ENCODE peak calls at places on chromosomes 1 and 21, in eight cellular contexts. One of them, this sample, is unnamed.

GRCh38 chr1:49048188-49048587 is 271.5 kb upstream of the BEND5 start:
- DNase-seq in transverse colon: no peak
- DNase-seq in esophagus muscularis mucosa: no peak
- DNase-seq in upper lobe of left lung: no peak
- DNase-seq in K562: no peak
- DNase-seq in prostate gland: no peak
- DNase-seq in stomach: no peak
- DNase-seq in vagina: no peak
- DNase-seq in this sample: no peak

GRCh38 chr1:68173283-68174172 is 58.8 kb downstream of the WLS start:
- DNase-seq in prostate gland: no peak
- DNase-seq in upper lobe of left lung: no peak
- DNase-seq in transverse colon: no peak
- DNase-seq in vagina: no peak
- DNase-seq in stomach: no peak
- DNase-seq in K562: no peak
- DNase-seq in esophagus muscularis mucosa: no peak
- DNase-seq in this sample: no peak

GRCh38 chr1:223709598-223709997 is 2.7 kb upstream of the CAPN2 start:
- DNase-seq in upper lobe of left lung: no peak
- DNase-seq in stomach: no peak
- DNase-seq in K562: no peak
- DNase-seq in transverse colon: no peak
- DNase-seq in prostate gland: no peak
- DNase-seq in vagina: no peak
- DNase-seq in esophagus muscularis mucosa: no peak
- DNase-seq in this sample: no peak

GRCh38 chr1:55143686-55144085 is 71.5 kb downstream of the USP24 start:
- DNase-seq in transverse colon: no peak
- DNase-seq in upper lobe of left lung: no peak
- DNase-seq in K562: peak; percentile 33
- DNase-seq in vagina: no peak
- DNase-seq in esophagus muscularis mucosa: no peak
- DNase-seq in prostate gland: no peak
- DNase-seq in stomach: no peak
- DNase-seq in this sample: no peak

GRCh38 chr21:33541105-33541711 is 709 bp downstream of the GART start:
- DNase-seq in esophagus muscularis mucosa: no peak
- DNase-seq in vagina: no peak
- DNase-seq in K562: no peak
- DNase-seq in transverse colon: no peak
- DNase-seq in stomach: no peak
- DNase-seq in upper lobe of left lung: no peak
- DNase-seq in prostate gland: no peak
- DNase-seq in this sample: no peak

GRCh38 chr1:84698718-84699117 is 8.5 kb upstream of the SSX2IP start:
- DNase-seq in prostate gland: no peak
- DNase-seq in transverse colon: no peak
- DNase-seq in upper lobe of left lung: no peak
- DNase-seq in stomach: no peak
- DNase-seq in vagina: no peak
- DNase-seq in K562: peak; percentile 20
- DNase-seq in esophagus muscularis mucosa: no peak
- DNase-seq in this sample: no peak

GRCh38 chr21:44993321-44994015 is 53.6 kb downstream of the SLX9 start:
- DNase-seq in vagina: no peak
- DNase-seq in stomach: no peak
- DNase-seq in transverse colon: no peak
- DNase-seq in esophagus muscularis mucosa: no peak
- DNase-seq in prostate gland: no peak
- DNase-seq in upper lobe of left lung: no peak
- DNase-seq in K562: no peak
- DNase-seq in this sample: no peak

GRCh38 chr1:29550119-29550841 is 314.0 kb downstream of the PTPRU start:
- DNase-seq in vagina: no peak
- DNase-seq in stomach: peak; percentile 73
- DNase-seq in prostate gland: no peak
- DNase-seq in K562: no peak
- DNase-seq in upper lobe of left lung: peak; percentile 75
- DNase-seq in esophagus muscularis mucosa: no peak
- DNase-seq in transverse colon: no peak
- DNase-seq in this sample: no peak

GRCh38 chr1:179921981-179922380 is 32.6 kb upstream of the CEP350 start:
- DNase-seq in stomach: no peak
- DNase-seq in esophagus muscularis mucosa: no peak
- DNase-seq in vagina: no peak
- DNase-seq in upper lobe of left lung: no peak
- DNase-seq in K562: no peak
- DNase-seq in transverse colon: no peak
- DNase-seq in prostate gland: no peak
- DNase-seq in this sample: no peak

GRCh38 chr1:201771466-201771865 is 57.5 kb upstream of the IPO9 start:
- DNase-seq in stomach: no peak
- DNase-seq in transverse colon: no peak
- DNase-seq in K562: no peak
- DNase-seq in esophagus muscularis mucosa: no peak
- DNase-seq in prostate gland: no peak
- DNase-seq in upper lobe of left lung: no peak
- DNase-seq in vagina: no peak
- DNase-seq in this sample: no peak

GRCh38 chr1:1079408-1080121 is 5.5 kb upstream of the RNF223 start:
- DNase-seq in vagina: no peak
- DNase-seq in stomach: peak; percentile 77
- DNase-seq in transverse colon: peak; percentile 70
- DNase-seq in K562: peak; percentile 81
- DNase-seq in prostate gland: no peak
- DNase-seq in esophagus muscularis mucosa: no peak
- DNase-seq in upper lobe of left lung: peak; percentile 87
- DNase-seq in this sample: peak; percentile 68

GRCh38 chr1:94068096-94068830 is 52.7 kb downstream of the ABCA4 start:
- DNase-seq in upper lobe of left lung: no peak
- DNase-seq in transverse colon: no peak
- DNase-seq in stomach: no peak
- DNase-seq in esophagus muscularis mucosa: no peak
- DNase-seq in K562: no peak
- DNase-seq in vagina: no peak
- DNase-seq in prostate gland: no peak
- DNase-seq in this sample: no peak

GRCh38 chr1:209029737-209030136 is 553.8 kb upstream of the CAMK1G start:
- DNase-seq in upper lobe of left lung: no peak
- DNase-seq in stomach: no peak
- DNase-seq in transverse colon: no peak
- DNase-seq in prostate gland: no peak
- DNase-seq in K562: no peak
- DNase-seq in esophagus muscularis mucosa: no peak
- DNase-seq in vagina: no peak
- DNase-seq in this sample: no peak

GRCh38 chr1:177257596-177257995 is 86.8 kb downstream of the BRINP2 start:
- DNase-seq in transverse colon: no peak
- DNase-seq in vagina: no peak
- DNase-seq in stomach: no peak
- DNase-seq in esophagus muscularis mucosa: no peak
- DNase-seq in prostate gland: no peak
- DNase-seq in K562: no peak
- DNase-seq in upper lobe of left lung: no peak
- DNase-seq in this sample: no peak
- TF ChIP-seq POLR2A in transverse colon: no peak
- TF ChIP-seq POLR2A in vagina: no peak
- TF ChIP-seq POLR2A in stomach: no peak
- TF ChIP-seq POLR2A in esophagus muscularis mucosa: no peak
- TF ChIP-seq POLR2A in prostate gland: no peak
- TF ChIP-seq POLR2A in K562: no peak
- TF ChIP-seq POLR2A in upper lobe of left lung: no peak
- TF ChIP-seq POLR2A in this sample: no peak

GRCh38 chr1:51170342-51170741 is 65.7 kb upstream of the RNF11 start:
- DNase-seq in esophagus muscularis mucosa: no peak
- DNase-seq in stomach: no peak
- DNase-seq in upper lobe of left lung: no peak
- DNase-seq in transverse colon: no peak
- DNase-seq in vagina: no peak
- DNase-seq in prostate gland: no peak
- DNase-seq in K562: no peak
- DNase-seq in this sample: no peak
- TF ChIP-seq POLR2AphosphoS5 in esophagus muscularis mucosa: no peak
- TF ChIP-seq POLR2AphosphoS5 in stomach: no peak
- TF ChIP-seq POLR2AphosphoS5 in upper lobe of left lung: no peak
- TF ChIP-seq POLR2AphosphoS5 in transverse colon: no peak
- TF ChIP-seq POLR2AphosphoS5 in vagina: no peak
- TF ChIP-seq POLR2AphosphoS5 in prostate gland: no peak
- TF ChIP-seq POLR2AphosphoS5 in K562: no peak
- TF ChIP-seq POLR2AphosphoS5 in this sample: no peak

DNA sequence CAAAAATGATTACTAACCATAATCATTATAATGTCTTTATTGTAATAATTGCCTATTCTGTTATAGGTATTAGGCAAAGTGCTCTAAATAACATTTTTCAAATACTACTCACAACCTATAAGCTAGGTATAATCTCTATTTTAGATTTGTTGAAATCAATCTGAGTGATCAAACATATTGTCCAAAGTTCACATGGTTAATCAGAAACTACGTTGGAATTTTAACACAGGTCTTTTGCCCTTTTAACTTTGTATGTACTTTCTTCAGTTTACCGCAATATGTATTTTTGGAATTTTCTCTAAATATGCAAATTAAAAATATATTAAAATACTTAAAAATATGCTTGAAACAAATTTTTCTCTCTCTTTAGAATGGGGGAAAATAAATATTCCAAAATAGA is 1563.2 kb downstream of the KCNT2 start:
- DNase-seq in stomach: no peak
- DNase-seq in prostate gland: no peak
- DNase-seq in K562: no peak
- DNase-seq in upper lobe of left lung: no peak
- DNase-seq in vagina: no peak
- DNase-seq in transverse colon: no peak
- DNase-seq in esophagus muscularis mucosa: no peak
- DNase-seq in this sample: no peak
- TF ChIP-seq POLR2A in stomach: no peak
- TF ChIP-seq POLR2A in prostate gland: no peak
- TF ChIP-seq POLR2A in K562: no peak
- TF ChIP-seq POLR2A in upper lobe of left lung: no peak
- TF ChIP-seq POLR2A in vagina: no peak
- TF ChIP-seq POLR2A in transverse colon: no peak
- TF ChIP-seq POLR2A in esophagus muscularis mucosa: no peak
- TF ChIP-seq POLR2A in this sample: no peak

GRCh38 chr1:26783646-26784022 is 4.1 kb upstream of the PIGV start:
- DNase-seq in stomach: no peak
- DNase-seq in prostate gland: no peak
- DNase-seq in upper lobe of left lung: no peak
- DNase-seq in esophagus muscularis mucosa: no peak
- DNase-seq in K562: no peak
- DNase-seq in transverse colon: no peak
- DNase-seq in vagina: no peak
- DNase-seq in this sample: no peak
- TF ChIP-seq POLR2AphosphoS5 in stomach: no peak
- TF ChIP-seq POLR2AphosphoS5 in prostate gland: no peak
- TF ChIP-seq POLR2AphosphoS5 in upper lobe of left lung: no peak
- TF ChIP-seq POLR2AphosphoS5 in esophagus muscularis mucosa: no peak
- TF ChIP-seq POLR2AphosphoS5 in K562: no peak
- TF ChIP-seq POLR2AphosphoS5 in transverse colon: no peak
- TF ChIP-seq POLR2AphosphoS5 in vagina: no peak
- TF ChIP-seq POLR2AphosphoS5 in this sample: no peak

DNA sequence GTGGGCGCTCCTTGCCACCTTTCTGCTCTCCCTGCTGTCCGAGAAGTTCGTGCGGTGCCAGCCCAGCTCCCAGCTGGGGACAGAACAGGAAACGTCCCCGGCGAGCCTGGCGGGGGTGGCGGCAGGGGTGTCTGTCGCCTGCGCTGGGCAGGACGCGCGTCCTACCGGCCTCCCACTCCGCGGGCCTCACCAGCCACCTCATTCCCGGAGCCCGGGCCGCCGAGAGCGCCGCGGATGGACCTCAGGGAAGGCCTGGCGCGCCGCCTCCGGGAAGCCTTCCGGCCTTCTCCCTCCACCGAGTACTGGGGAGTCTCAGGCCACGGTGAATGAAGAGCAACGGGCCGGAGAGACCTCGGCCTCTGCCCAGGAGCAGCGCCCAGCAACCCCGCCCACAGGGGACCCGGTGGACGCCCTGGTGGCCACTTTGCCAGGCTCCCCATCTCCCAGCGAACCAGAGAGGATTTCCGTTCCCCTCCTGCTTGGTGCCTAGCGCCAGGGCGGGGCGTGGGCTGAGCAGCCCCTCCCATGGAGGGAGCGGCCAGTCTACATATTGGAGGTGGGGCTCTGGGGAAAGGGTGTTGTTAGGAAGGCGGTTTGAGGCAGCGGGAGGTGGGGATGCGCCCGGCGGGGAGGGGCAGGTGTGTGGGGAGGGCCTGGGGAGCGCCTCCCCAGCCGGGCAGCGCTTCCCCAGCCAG is 9.5 kb upstream of the TNFRSF14 start:
- DNase-seq in upper lobe of left lung: peak; percentile 96
- DNase-seq in transverse colon: peak; percentile 95
- DNase-seq in vagina: no peak
- DNase-seq in prostate gland: peak; percentile 88
- DNase-seq in K562: peak; percentile 95
- DNase-seq in stomach: peak; percentile 89
- DNase-seq in esophagus muscularis mucosa: peak; percentile 96
- DNase-seq in this sample: peak; percentile 90
- TF ChIP-seq POLR2A in upper lobe of left lung: peak; percentile 21
- TF ChIP-seq POLR2A in transverse colon: peak; percentile 48
- TF ChIP-seq POLR2A in vagina: peak; percentile 20
- TF ChIP-seq POLR2A in prostate gland: peak; percentile 73
- TF ChIP-seq POLR2A in K562: peak; percentile 66
- TF ChIP-seq POLR2A in stomach: no peak
- TF ChIP-seq POLR2A in esophagus muscularis mucosa: no peak
- TF ChIP-seq POLR2A in this sample: no peak

DNA sequence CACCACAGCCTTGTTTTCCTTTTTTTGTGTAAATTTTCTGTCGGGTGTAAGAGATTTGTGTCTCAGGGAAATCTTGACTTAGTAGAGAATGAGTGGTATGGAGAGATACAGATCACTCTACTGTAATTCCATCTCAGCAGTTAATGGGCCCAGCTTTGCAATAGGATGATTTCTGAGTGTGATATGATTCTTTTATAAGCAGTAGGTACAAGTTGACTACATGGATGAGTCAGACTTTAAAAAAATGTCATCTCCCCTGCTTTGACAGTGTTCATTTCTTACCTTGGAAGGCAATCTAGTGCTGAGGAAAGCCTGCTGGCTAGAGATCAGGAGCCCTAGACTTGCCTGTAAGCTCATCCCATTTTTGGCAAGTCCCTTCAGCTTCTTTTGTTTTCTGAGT is 261.9 kb downstream of the RYR2 start:
- DNase-seq in upper lobe of left lung: no peak
- DNase-seq in esophagus muscularis mucosa: no peak
- DNase-seq in vagina: no peak
- DNase-seq in transverse colon: no peak
- DNase-seq in K562: no peak
- DNase-seq in prostate gland: no peak
- DNase-seq in stomach: no peak
- DNase-seq in this sample: no peak
- TF ChIP-seq POLR2AphosphoS5 in upper lobe of left lung: no peak
- TF ChIP-seq POLR2AphosphoS5 in esophagus muscularis mucosa: peak; percentile 67
- TF ChIP-seq POLR2AphosphoS5 in vagina: no peak
- TF ChIP-seq POLR2AphosphoS5 in transverse colon: no peak
- TF ChIP-seq POLR2AphosphoS5 in K562: no peak
- TF ChIP-seq POLR2AphosphoS5 in prostate gland: no peak
- TF ChIP-seq POLR2AphosphoS5 in stomach: no peak
- TF ChIP-seq POLR2AphosphoS5 in this sample: no peak

This sample was measured in GM12892.